ENCODE peak calls at places on chromosomes 3 and 15, in seven cellular contexts. One of them, this sample, is unnamed.

GRCh38 chr15:41978534-41978933 is 6.2 kb upstream of the EHD4 start:
- DNase-seq in MM.1S: no peak
- DNase-seq in neural progenitor cell: no peak
- DNase-seq in neuronal stem cell: no peak
- DNase-seq in HCT116: no peak
- DNase-seq in fibroblast of lung: no peak
- DNase-seq in PC-3: no peak
- DNase-seq in this sample: no peak

GRCh38 chr3:138118863-138119766 is 3.7 kb upstream of the DZIP1L start:
- DNase-seq in MM.1S: peak
- DNase-seq in neural progenitor cell: peak
- DNase-seq in neuronal stem cell: peak
- DNase-seq in HCT116: peak
- DNase-seq in fibroblast of lung: peak
- DNase-seq in PC-3: peak
- DNase-seq in this sample: peak

GRCh38 chr3:181723064-181723463 is 11.3 kb downstream of the SOX2 start:
- DNase-seq in MM.1S: no peak
- DNase-seq in neural progenitor cell: no peak
- DNase-seq in neuronal stem cell: no peak
- DNase-seq in HCT116: no peak
- DNase-seq in fibroblast of lung: no peak
- DNase-seq in PC-3: no peak
- DNase-seq in this sample: no peak

GRCh38 chr3:78497025-78497424 is 1270.8 kb downstream of the ROBO1 start:
- DNase-seq in MM.1S: no peak
- DNase-seq in neural progenitor cell: no peak
- DNase-seq in neuronal stem cell: no peak
- DNase-seq in HCT116: no peak
- DNase-seq in fibroblast of lung: no peak
- DNase-seq in PC-3: no peak
- DNase-seq in this sample: no peak

GRCh38 chr3:144106970-144107369 is 135.3 kb downstream of the DIPK2A start:
- DNase-seq in MM.1S: no peak
- DNase-seq in neural progenitor cell: no peak
- DNase-seq in neuronal stem cell: no peak
- DNase-seq in HCT116: no peak
- DNase-seq in fibroblast of lung: no peak
- DNase-seq in PC-3: no peak
- DNase-seq in this sample: no peak

GRCh38 chr3:11323827-11324226 is 51.6 kb downstream of the ATG7 start:
- DNase-seq in MM.1S: no peak
- DNase-seq in neural progenitor cell: no peak
- DNase-seq in neuronal stem cell: no peak
- DNase-seq in HCT116: no peak
- DNase-seq in fibroblast of lung: peak
- DNase-seq in PC-3: no peak
- DNase-seq in this sample: no peak

GRCh38 chr15:53401503-53401902 is 358.0 kb downstream of the WDR72 start:
- DNase-seq in MM.1S: no peak
- DNase-seq in neural progenitor cell: no peak
- DNase-seq in neuronal stem cell: no peak
- DNase-seq in HCT116: no peak
- DNase-seq in fibroblast of lung: no peak
- DNase-seq in PC-3: no peak
- DNase-seq in this sample: no peak

GRCh38 chr15:91253605-91254004 is 153.5 kb downstream of the SV2B start:
- DNase-seq in MM.1S: no peak
- DNase-seq in neural progenitor cell: no peak
- DNase-seq in neuronal stem cell: no peak
- DNase-seq in HCT116: no peak
- DNase-seq in fibroblast of lung: no peak
- DNase-seq in PC-3: no peak
- DNase-seq in this sample: no peak

GRCh38 chr15:84099181-84099580 is 136.4 kb upstream of the GOLGA6L4 start:
- DNase-seq in MM.1S: peak
- DNase-seq in neural progenitor cell: no peak
- DNase-seq in neuronal stem cell: no peak
- DNase-seq in HCT116: no peak
- DNase-seq in fibroblast of lung: no peak
- DNase-seq in PC-3: peak
- DNase-seq in this sample: no peak

GRCh38 chr3:30630238-30631030 is 24.0 kb downstream of the TGFBR2 start:
- DNase-seq in MM.1S: no peak
- DNase-seq in neural progenitor cell: no peak
- DNase-seq in neuronal stem cell: no peak
- DNase-seq in HCT116: no peak
- DNase-seq in fibroblast of lung: no peak
- DNase-seq in PC-3: no peak
- DNase-seq in this sample: no peak
- H3K4me2 ChIP-seq in MM.1S: peak
- H3K4me2 ChIP-seq in neural progenitor cell: no peak
- H3K4me2 ChIP-seq in neuronal stem cell: no peak
- H3K4me2 ChIP-seq in HCT116: peak
- H3K4me2 ChIP-seq in fibroblast of lung: no peak
- H3K4me2 ChIP-seq in PC-3: no peak
- H3K4me2 ChIP-seq in this sample: no peak

GRCh38 chr3:115321396-115321795 is 174.3 kb upstream of the ZBTB20 start:
- DNase-seq in MM.1S: no peak
- DNase-seq in neural progenitor cell: no peak
- DNase-seq in neuronal stem cell: no peak
- DNase-seq in HCT116: no peak
- DNase-seq in fibroblast of lung: peak
- DNase-seq in PC-3: peak
- DNase-seq in this sample: no peak
- H3K4me2 ChIP-seq in MM.1S: no peak
- H3K4me2 ChIP-seq in neural progenitor cell: no peak
- H3K4me2 ChIP-seq in neuronal stem cell: no peak
- H3K4me2 ChIP-seq in HCT116: no peak
- H3K4me2 ChIP-seq in fibroblast of lung: no peak
- H3K4me2 ChIP-seq in PC-3: no peak
- H3K4me2 ChIP-seq in this sample: peak

GRCh38 chr15:77597804-77598453 is 34.8 kb downstream of the LINGO1 start:
- DNase-seq in MM.1S: no peak
- DNase-seq in neural progenitor cell: no peak
- DNase-seq in neuronal stem cell: no peak
- DNase-seq in HCT116: no peak
- DNase-seq in fibroblast of lung: no peak
- DNase-seq in PC-3: no peak
- DNase-seq in this sample: no peak
- H3K4me2 ChIP-seq in MM.1S: no peak
- H3K4me2 ChIP-seq in neural progenitor cell: no peak
- H3K4me2 ChIP-seq in neuronal stem cell: no peak
- H3K4me2 ChIP-seq in HCT116: no peak
- H3K4me2 ChIP-seq in fibroblast of lung: no peak
- H3K4me2 ChIP-seq in PC-3: no peak
- H3K4me2 ChIP-seq in this sample: no peak

GRCh38 chr3:39181408-39182335 is 10.7 kb downstream of the XIRP1 start:
- DNase-seq in MM.1S: no peak
- DNase-seq in neural progenitor cell: no peak
- DNase-seq in neuronal stem cell: no peak
- DNase-seq in HCT116: no peak
- DNase-seq in fibroblast of lung: no peak
- DNase-seq in PC-3: peak
- DNase-seq in this sample: no peak
- H3K4me2 ChIP-seq in MM.1S: peak
- H3K4me2 ChIP-seq in neural progenitor cell: peak
- H3K4me2 ChIP-seq in neuronal stem cell: no peak
- H3K4me2 ChIP-seq in HCT116: peak
- H3K4me2 ChIP-seq in fibroblast of lung: no peak
- H3K4me2 ChIP-seq in PC-3: peak
- H3K4me2 ChIP-seq in this sample: peak

GRCh38 chr3:56811545-56812202 is 9.9 kb upstream of the ARHGEF3 start:
- DNase-seq in MM.1S: no peak
- DNase-seq in neural progenitor cell: no peak
- DNase-seq in neuronal stem cell: no peak
- DNase-seq in HCT116: no peak
- DNase-seq in fibroblast of lung: no peak
- DNase-seq in PC-3: no peak
- DNase-seq in this sample: no peak
- H3K4me2 ChIP-seq in MM.1S: no peak
- H3K4me2 ChIP-seq in neural progenitor cell: no peak
- H3K4me2 ChIP-seq in neuronal stem cell: no peak
- H3K4me2 ChIP-seq in HCT116: no peak
- H3K4me2 ChIP-seq in fibroblast of lung: no peak
- H3K4me2 ChIP-seq in PC-3: peak
- H3K4me2 ChIP-seq in this sample: no peak

DNA sequence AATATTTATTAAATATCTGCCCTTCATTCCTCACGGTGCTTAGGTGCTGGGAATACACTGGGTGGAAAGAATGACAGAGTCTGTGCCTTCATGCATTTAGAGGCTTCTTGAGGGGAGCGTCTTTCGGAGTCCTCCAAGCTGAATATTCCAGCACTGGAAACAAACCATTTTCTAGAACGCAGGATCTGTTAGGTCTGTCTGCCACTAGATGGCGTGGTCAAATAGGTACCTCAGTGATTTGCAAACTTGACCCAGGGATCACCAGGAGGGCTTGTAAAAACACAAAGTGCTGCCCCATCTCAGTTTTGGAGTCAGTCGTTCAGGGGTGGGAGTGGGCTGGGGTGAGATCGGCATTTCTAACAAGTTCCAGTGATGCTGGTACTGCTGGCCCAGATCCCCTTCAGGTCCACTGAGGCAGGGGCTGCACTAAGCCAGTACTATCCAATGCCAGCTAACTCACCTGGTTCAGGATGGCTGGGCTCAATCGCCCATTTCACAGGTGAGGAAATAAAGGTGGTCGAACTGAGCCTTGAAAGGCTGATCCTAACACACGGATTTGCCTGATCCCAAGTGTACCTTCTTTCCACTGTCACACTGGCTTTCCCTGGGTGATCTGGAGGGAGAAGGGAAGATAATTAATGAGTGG is 14.8 kb downstream of the ARNT2 start:
- DNase-seq in MM.1S: peak
- DNase-seq in neural progenitor cell: peak
- DNase-seq in neuronal stem cell: no peak
- DNase-seq in HCT116: peak
- DNase-seq in fibroblast of lung: peak
- DNase-seq in PC-3: peak
- DNase-seq in this sample: peak
- H3K4me2 ChIP-seq in MM.1S: no peak
- H3K4me2 ChIP-seq in neural progenitor cell: no peak
- H3K4me2 ChIP-seq in neuronal stem cell: no peak
- H3K4me2 ChIP-seq in HCT116: no peak
- H3K4me2 ChIP-seq in fibroblast of lung: no peak
- H3K4me2 ChIP-seq in PC-3: no peak
- H3K4me2 ChIP-seq in this sample: no peak

This sample was measured in GM23338.